ENCODE peak calls at places on chromosomes 1 and 21, in five cellular contexts. One of them, this sample, is unnamed.

GRCh38 chr1:67336783-67337182 is 29.1 kb downstream of the IL12RB2 start:
- DNase-seq in NB4: no peak
- DNase-seq in OCI-LY7: no peak
- DNase-seq in bronchial epithelial cell: no peak
- DNase-seq in mesothelial cell of epicardium: no peak
- DNase-seq in this sample: no peak

GRCh38 chr1:30312226-30312625 is 411.2 kb downstream of the MATN1 start:
- DNase-seq in NB4: no peak
- DNase-seq in OCI-LY7: no peak
- DNase-seq in bronchial epithelial cell: no peak
- DNase-seq in mesothelial cell of epicardium: no peak
- DNase-seq in this sample: no peak

GRCh38 chr1:68016364-68016763 is 34.1 kb downstream of the DIRAS3 start:
- DNase-seq in NB4: no peak
- DNase-seq in OCI-LY7: no peak
- DNase-seq in bronchial epithelial cell: no peak
- DNase-seq in mesothelial cell of epicardium: no peak
- DNase-seq in this sample: no peak

GRCh38 chr21:26032263-26032662 is 138.3 kb downstream of the APP start:
- DNase-seq in NB4: peak; percentile 2
- DNase-seq in OCI-LY7: peak; percentile 3
- DNase-seq in bronchial epithelial cell: peak; percentile 29
- DNase-seq in mesothelial cell of epicardium: no peak
- DNase-seq in this sample: no peak

GRCh38 chr1:68111804-68112436 is 61.5 kb upstream of the DIRAS3 start:
- DNase-seq in NB4: peak; percentile 32
- DNase-seq in OCI-LY7: no peak
- DNase-seq in bronchial epithelial cell: peak; percentile 55
- DNase-seq in mesothelial cell of epicardium: no peak
- DNase-seq in this sample: no peak

GRCh38 chr1:119186471-119186870 is 46.0 kb upstream of the WARS2 start:
- DNase-seq in NB4: no peak
- DNase-seq in OCI-LY7: no peak
- DNase-seq in bronchial epithelial cell: peak; percentile 7
- DNase-seq in mesothelial cell of epicardium: no peak
- DNase-seq in this sample: no peak

GRCh38 chr1:216686860-216687545 is 36.2 kb downstream of the ESRRG start:
- DNase-seq in NB4: no peak
- DNase-seq in OCI-LY7: no peak
- DNase-seq in bronchial epithelial cell: peak; percentile 11
- DNase-seq in mesothelial cell of epicardium: no peak
- DNase-seq in this sample: no peak

GRCh38 chr1:225655509-225656258 is 2.8 kb upstream of the ENAH start:
- DNase-seq in NB4: peak; percentile 59
- DNase-seq in OCI-LY7: peak; percentile 52
- DNase-seq in bronchial epithelial cell: peak; percentile 99
- DNase-seq in mesothelial cell of epicardium: no peak
- DNase-seq in this sample: no peak

GRCh38 chr1:116910379-116911165 is 856 bp downstream of the PTGFRN start:
- DNase-seq in NB4: peak; percentile 46
- DNase-seq in OCI-LY7: no peak
- DNase-seq in bronchial epithelial cell: no peak
- DNase-seq in mesothelial cell of epicardium: no peak
- DNase-seq in this sample: peak; percentile 45

GRCh38 chr1:174800221-174800791 is 199.4 kb upstream of the CACYBP start:
- DNase-seq in NB4: no peak
- DNase-seq in OCI-LY7: peak; percentile 24
- DNase-seq in bronchial epithelial cell: no peak
- DNase-seq in mesothelial cell of epicardium: no peak
- DNase-seq in this sample: no peak

GRCh38 chr21:40622531-40622930 is 224.4 kb downstream of the DSCAM start:
- DNase-seq in NB4: no peak
- DNase-seq in OCI-LY7: no peak
- DNase-seq in bronchial epithelial cell: no peak
- DNase-seq in mesothelial cell of epicardium: no peak
- DNase-seq in this sample: no peak

GRCh38 chr1:26717066-26717465 is 21.3 kb downstream of the ARID1A start:
- DNase-seq in NB4: no peak
- DNase-seq in OCI-LY7: no peak
- DNase-seq in bronchial epithelial cell: no peak
- DNase-seq in mesothelial cell of epicardium: no peak
- DNase-seq in this sample: no peak

GRCh38 chr1:108708726-108709660 is 3.7 kb upstream of the FNDC7 start:
- DNase-seq in NB4: peak; percentile 65
- DNase-seq in OCI-LY7: peak; percentile 38
- DNase-seq in bronchial epithelial cell: peak; percentile 13
- DNase-seq in mesothelial cell of epicardium: no peak
- DNase-seq in this sample: peak; percentile 15

GRCh38 chr1:205514211-205515142 is 10.0 kb downstream of the CDK18 start:
- DNase-seq in NB4: no peak
- DNase-seq in OCI-LY7: no peak
- DNase-seq in bronchial epithelial cell: no peak
- DNase-seq in mesothelial cell of epicardium: no peak
- DNase-seq in this sample: no peak

GRCh38 chr1:8389962-8390535 is 72.1 kb downstream of the SLC45A1 start:
- DNase-seq in NB4: no peak
- DNase-seq in OCI-LY7: no peak
- DNase-seq in bronchial epithelial cell: no peak
- DNase-seq in mesothelial cell of epicardium: no peak
- DNase-seq in this sample: no peak

GRCh38 chr21:15222711-15223110 is 157.9 kb upstream of the NRIP1 start:
- DNase-seq in NB4: no peak
- DNase-seq in OCI-LY7: no peak
- DNase-seq in bronchial epithelial cell: peak; percentile 98
- DNase-seq in mesothelial cell of epicardium: no peak
- DNase-seq in this sample: no peak

GRCh38 chr1:48492392-48492791 is 20.4 kb upstream of the SPATA6 start:
- DNase-seq in NB4: no peak
- DNase-seq in OCI-LY7: no peak
- DNase-seq in bronchial epithelial cell: no peak
- DNase-seq in mesothelial cell of epicardium: no peak
- DNase-seq in this sample: no peak

GRCh38 chr1:32813941-32814739 is 3.0 kb downstream of the YARS1 start:
- DNase-seq in NB4: peak; percentile 38
- DNase-seq in OCI-LY7: no peak
- DNase-seq in bronchial epithelial cell: peak; percentile 70
- DNase-seq in mesothelial cell of epicardium: no peak
- DNase-seq in this sample: no peak

GRCh38 chr1:2085080-2085479 is 34.9 kb downstream of the PRKCZ start:
- DNase-seq in NB4: no peak
- DNase-seq in OCI-LY7: no peak
- DNase-seq in bronchial epithelial cell: peak; percentile 24
- DNase-seq in mesothelial cell of epicardium: no peak
- DNase-seq in this sample: no peak

GRCh38 chr1:8133657-8134430 is 107.7 kb upstream of the ERRFI1 start:
- DNase-seq in NB4: peak; percentile 45
- DNase-seq in OCI-LY7: no peak
- DNase-seq in bronchial epithelial cell: peak; percentile 95
- DNase-seq in mesothelial cell of epicardium: no peak
- DNase-seq in this sample: no peak

GRCh38 chr1:175514309-175515001 is 228.9 kb downstream of the TNR start:
- DNase-seq in NB4: peak; percentile 86
- DNase-seq in OCI-LY7: no peak
- DNase-seq in bronchial epithelial cell: no peak
- DNase-seq in mesothelial cell of epicardium: no peak
- DNase-seq in this sample: no peak

GRCh38 chr1:234331511-234331910 is 41.7 kb upstream of the COA6 start:
- DNase-seq in NB4: peak; percentile 61
- DNase-seq in OCI-LY7: no peak
- DNase-seq in bronchial epithelial cell: peak; percentile 67
- DNase-seq in mesothelial cell of epicardium: no peak
- DNase-seq in this sample: no peak

GRCh38 chr1:245380790-245381535 is 226.2 kb downstream of the KIF26B start:
- DNase-seq in NB4: no peak
- DNase-seq in OCI-LY7: no peak
- DNase-seq in bronchial epithelial cell: no peak
- DNase-seq in mesothelial cell of epicardium: no peak
- DNase-seq in this sample: no peak

GRCh38 chr1:55869050-55869449 is 653.9 kb upstream of the USP24 start:
- DNase-seq in NB4: no peak
- DNase-seq in OCI-LY7: no peak
- DNase-seq in bronchial epithelial cell: no peak
- DNase-seq in mesothelial cell of epicardium: no peak
- DNase-seq in this sample: no peak

GRCh38 chr1:236084386-236084730 is 19.5 kb upstream of the NID1 start:
- DNase-seq in NB4: no peak
- DNase-seq in OCI-LY7: no peak
- DNase-seq in bronchial epithelial cell: no peak
- DNase-seq in mesothelial cell of epicardium: no peak
- DNase-seq in this sample: no peak

GRCh38 chr1:159719990-159720389 is 5.6 kb upstream of the CRP start:
- DNase-seq in NB4: no peak
- DNase-seq in OCI-LY7: no peak
- DNase-seq in bronchial epithelial cell: no peak
- DNase-seq in mesothelial cell of epicardium: no peak
- DNase-seq in this sample: no peak

GRCh38 chr1:203858055-203858454 is 3.3 kb upstream of the SNRPE start:
- DNase-seq in NB4: no peak
- DNase-seq in OCI-LY7: no peak
- DNase-seq in bronchial epithelial cell: peak; percentile 61
- DNase-seq in mesothelial cell of epicardium: no peak
- DNase-seq in this sample: no peak

GRCh38 chr1:205226868-205227583 is 720 bp upstream of the TMCC2 start:
- DNase-seq in NB4: no peak
- DNase-seq in OCI-LY7: peak; percentile 35
- DNase-seq in bronchial epithelial cell: peak; percentile 97
- DNase-seq in mesothelial cell of epicardium: no peak
- DNase-seq in this sample: no peak

GRCh38 chr21:45152265-45152746 is 77.9 kb downstream of the ADARB1 start:
- DNase-seq in NB4: peak; percentile 94
- DNase-seq in OCI-LY7: peak; percentile 77
- DNase-seq in bronchial epithelial cell: no peak
- DNase-seq in mesothelial cell of epicardium: no peak
- DNase-seq in this sample: peak; percentile 82
- TF ChIP-seq CTCF in NB4: peak; percentile 67
- TF ChIP-seq CTCF in OCI-LY7: peak; percentile 75
- TF ChIP-seq CTCF in bronchial epithelial cell: no peak
- TF ChIP-seq CTCF in mesothelial cell of epicardium: no peak
- TF ChIP-seq CTCF in this sample: peak; percentile 87

GRCh38 chr1:186304982-186305949 is 69.8 kb downstream of the TPR start:
- DNase-seq in NB4: peak; percentile 39
- DNase-seq in OCI-LY7: peak; percentile 52
- DNase-seq in bronchial epithelial cell: peak; percentile 45
- DNase-seq in mesothelial cell of epicardium: no peak
- DNase-seq in this sample: peak; percentile 67
- TF ChIP-seq CTCF in NB4: peak; percentile 59
- TF ChIP-seq CTCF in OCI-LY7: peak; percentile 85
- TF ChIP-seq CTCF in bronchial epithelial cell: peak; percentile 57
- TF ChIP-seq CTCF in mesothelial cell of epicardium: no peak
- TF ChIP-seq CTCF in this sample: no peak

GRCh38 chr1:171740987-171741871 is 636 bp downstream of the VAMP4 start:
- DNase-seq in NB4: peak; percentile 76
- DNase-seq in OCI-LY7: peak; percentile 76
- DNase-seq in bronchial epithelial cell: peak; percentile 26
- DNase-seq in mesothelial cell of epicardium: no peak
- DNase-seq in this sample: peak; percentile 72

GRCh38 chr1:171740356-171740863 is 1.5 kb downstream of the VAMP4 start:
- DNase-seq in NB4: no peak
- DNase-seq in OCI-LY7: no peak
- DNase-seq in bronchial epithelial cell: no peak
- DNase-seq in mesothelial cell of epicardium: no peak
- DNase-seq in this sample: no peak

GRCh38 chr1:171743014-171743870 is 1.4 kb upstream of the VAMP4 start:
- DNase-seq in NB4: no peak
- DNase-seq in OCI-LY7: no peak
- DNase-seq in bronchial epithelial cell: peak; percentile 92
- DNase-seq in mesothelial cell of epicardium: no peak
- DNase-seq in this sample: no peak

GRCh38 chr1:171742577-171742922 is 685 bp upstream of the VAMP4 start:
- DNase-seq in NB4: no peak
- DNase-seq in OCI-LY7: no peak
- DNase-seq in bronchial epithelial cell: no peak
- DNase-seq in mesothelial cell of epicardium: no peak
- DNase-seq in this sample: peak; percentile 13

GRCh38 chr1:171741872-171742576 is at the start of gene VAMP4:
- DNase-seq in NB4: peak; percentile 88
- DNase-seq in OCI-LY7: peak; percentile 90
- DNase-seq in bronchial epithelial cell: peak; percentile 52
- DNase-seq in mesothelial cell of epicardium: peak; percentile 78
- DNase-seq in this sample: peak; percentile 86
- TF ChIP-seq CTCF in NB4: no peak
- TF ChIP-seq CTCF in OCI-LY7: no peak
- TF ChIP-seq CTCF in bronchial epithelial cell: no peak
- TF ChIP-seq CTCF in mesothelial cell of epicardium: no peak
- TF ChIP-seq CTCF in this sample: no peak

GRCh38 chr1:183778006-183778405 is 26.9 kb upstream of the RGL1 start:
- DNase-seq in NB4: no peak
- DNase-seq in OCI-LY7: no peak
- DNase-seq in bronchial epithelial cell: no peak
- DNase-seq in mesothelial cell of epicardium: no peak
- DNase-seq in this sample: no peak
- TF ChIP-seq CTCF in NB4: no peak
- TF ChIP-seq CTCF in OCI-LY7: no peak
- TF ChIP-seq CTCF in bronchial epithelial cell: no peak
- TF ChIP-seq CTCF in mesothelial cell of epicardium: no peak
- TF ChIP-seq CTCF in this sample: no peak

GRCh38 chr1:952603-953002 is 6.5 kb downstream of the NOC2L start:
- DNase-seq in NB4: no peak
- DNase-seq in OCI-LY7: no peak
- DNase-seq in bronchial epithelial cell: no peak
- DNase-seq in mesothelial cell of epicardium: no peak
- DNase-seq in this sample: no peak

GRCh38 chr1:950268-950667 is 8.8 kb downstream of the NOC2L start:
- DNase-seq in NB4: no peak
- DNase-seq in OCI-LY7: no peak
- DNase-seq in bronchial epithelial cell: no peak
- DNase-seq in mesothelial cell of epicardium: no peak
- DNase-seq in this sample: no peak

GRCh38 chr1:950881-951280 is 8.2 kb downstream of the NOC2L start:
- DNase-seq in NB4: no peak
- DNase-seq in OCI-LY7: no peak
- DNase-seq in bronchial epithelial cell: no peak
- DNase-seq in mesothelial cell of epicardium: no peak
- DNase-seq in this sample: no peak

GRCh38 chr1:952201-952600 is 6.9 kb downstream of the NOC2L start:
- DNase-seq in NB4: no peak
- DNase-seq in OCI-LY7: no peak
- DNase-seq in bronchial epithelial cell: no peak
- DNase-seq in mesothelial cell of epicardium: no peak
- DNase-seq in this sample: no peak

DNA sequence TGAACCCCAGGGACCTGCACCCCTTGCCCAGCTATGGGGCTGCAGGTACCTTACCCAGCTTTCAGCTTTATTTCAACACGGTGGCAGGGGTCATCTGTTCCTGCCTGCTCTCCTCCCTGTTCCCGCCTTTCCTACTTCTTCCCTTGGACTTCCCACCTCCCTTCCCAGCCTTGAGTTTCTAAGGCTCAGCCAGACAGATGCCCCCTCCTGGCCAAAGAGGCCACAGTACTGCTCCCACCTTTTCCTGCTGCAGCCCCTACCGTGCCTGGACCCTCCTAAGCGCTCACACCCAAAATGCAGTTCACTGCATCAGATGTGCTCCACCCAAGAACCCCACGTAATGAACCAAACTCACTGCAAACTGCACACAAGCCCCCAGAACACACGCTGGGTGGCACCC is 7.7 kb downstream of the NOC2L start:
- DNase-seq in NB4: no peak
- DNase-seq in OCI-LY7: no peak
- DNase-seq in bronchial epithelial cell: no peak
- DNase-seq in mesothelial cell of epicardium: no peak
- DNase-seq in this sample: no peak
- TF ChIP-seq CTCF in NB4: peak; percentile 3
- TF ChIP-seq CTCF in OCI-LY7: peak; percentile 37
- TF ChIP-seq CTCF in bronchial epithelial cell: no peak
- TF ChIP-seq CTCF in mesothelial cell of epicardium: no peak
- TF ChIP-seq CTCF in this sample: no peak

GRCh38 chr1:85502625-85503083 is 37.7 kb upstream of the DDAH1 start:
- DNase-seq in NB4: peak; percentile 28
- DNase-seq in OCI-LY7: peak; percentile 1
- DNase-seq in bronchial epithelial cell: peak; percentile 65
- DNase-seq in mesothelial cell of epicardium: no peak
- DNase-seq in this sample: peak; percentile 11
- TF ChIP-seq CTCF in NB4: peak; percentile 2
- TF ChIP-seq CTCF in OCI-LY7: peak; percentile 54
- TF ChIP-seq CTCF in bronchial epithelial cell: peak; percentile 52
- TF ChIP-seq CTCF in mesothelial cell of epicardium: peak; percentile 74
- TF ChIP-seq CTCF in this sample: no peak